ENCODE peak calls at places on chromosomes 12 and 14, in eight cellular contexts. B, N, W, U, L, F, C and T are unnamed samples.
A peak's percentile ranks its signal among the peaks of the same experiment; 100 is the strongest.

GRCh38 chr14:102907303-102907844 is 15.1 kb upstream of the AMN start:
- DNase-seq in B (no peak), N (no peak), W (no peak), U (no peak), L (no peak), F (no peak), C (no peak), T (no peak)

GRCh38 chr12:47736877-47737676 is 11.8 kb upstream of the ENDOU start:
- DNase-seq in B (no peak), N (peak; percentile 78), W (peak; percentile 74), U (peak; percentile 93), L (peak; percentile 81), F (no peak), C (no peak), T (peak; percentile 79)

GRCh38 chr14:59964251-59965007 is 44.5 kb downstream of the LRRC9 start:
- DNase-seq in B (no peak), N (peak; percentile 28), W (no peak), U (no peak), L (peak; percentile 4), F (no peak), C (no peak), T (peak; percentile 7)

GRCh38 chr12:110513842-110514241 is 11.7 kb downstream of the RAD9B start:
- DNase-seq in B (no peak), N (no peak), W (no peak), U (no peak), L (no peak), F (no peak), C (no peak), T (no peak)

GRCh38 chr12:119169150-119169549 is 9.6 kb upstream of the HSPB8 start:
- DNase-seq in B (no peak), N (no peak), W (no peak), U (no peak), L (no peak), F (no peak), C (no peak), T (no peak)

GRCh38 chr14:80978403-80978802 is 23.0 kb downstream of the TSHR start:
- DNase-seq in B (no peak), N (no peak), W (no peak), U (no peak), L (no peak), F (no peak), C (no peak), T (no peak)

GRCh38 chr14:75577090-75577489 is 1.3 kb upstream of the FLVCR2 start:
- DNase-seq in B (no peak), N (no peak), W (no peak), U (no peak), L (no peak), F (no peak), C (no peak), T (no peak)

GRCh38 chr12:53103860-53104305 is 597 bp downstream of the SOAT2 start:
- DNase-seq in B (peak; percentile 34), N (no peak), W (no peak), U (no peak), L (no peak), F (no peak), C (peak; percentile 18), T (no peak)

GRCh38 chr14:106436310-106436905 is 910.0 kb downstream of the TMEM121 start:
- DNase-seq in B (peak; percentile 48), N (peak; percentile 9), W (peak; percentile 27), U (peak; percentile 29), L (no peak), F (peak; percentile 23), C (peak; percentile 3), T (peak; percentile 2)

GRCh38 chr12:13725049-13725448 is 256.4 kb downstream of the GRIN2B start:
- DNase-seq in B (no peak), N (no peak), W (no peak), U (no peak), L (no peak), F (no peak), C (no peak), T (no peak)

GRCh38 chr14:39430762-39431415 is 1.3 kb downstream of the FBXO33 start:
- DNase-seq in B (no peak), N (peak; percentile 62), W (no peak), U (no peak), L (peak; percentile 41), F (peak; percentile 5), C (no peak), T (peak; percentile 21)

GRCh38 chr14:103740991-103741689 is 25.5 kb downstream of the ZFYVE21 start:
- DNase-seq in B (no peak), N (no peak), W (no peak), U (peak; percentile 22), L (peak; percentile 80), F (no peak), C (peak; percentile 64), T (peak; percentile 58)

GRCh38 chr12:88552672-88553079 is 27.6 kb downstream of the KITLG start:
- DNase-seq in B (no peak), N (peak; percentile 71), W (no peak), U (no peak), L (peak; percentile 90), F (no peak), C (no peak), T (peak; percentile 83)

GRCh38 chr12:116302200-116303075 is 24.9 kb upstream of the MED13L start:
- DNase-seq in B (no peak), N (no peak), W (no peak), U (no peak), L (no peak), F (no peak), C (no peak), T (no peak)

GRCh38 chr12:51959211-51959610 is 7.7 kb downstream of the ACVR1B start:
- DNase-seq in B (no peak), N (peak; percentile 52), W (peak; percentile 52), U (peak; percentile 35), L (peak; percentile 30), F (no peak), C (no peak), T (peak; percentile 59)

GRCh38 chr14:28766505-28767238 is at the start of gene FOXG1:
- DNase-seq in B (no peak), N (peak; percentile 36), W (no peak), U (no peak), L (peak; percentile 47), F (peak; percentile 67), C (no peak), T (no peak)